ENCODE peak calls at places on chromosome 6, in eight cellular contexts. A is psoas muscle; O is tibial nerve; L is CD4-positive, CD25-positive, alpha-beta regulatory T cell; V is PC-3; Z is upper lobe of left lung; E is stomach; N is body of pancreas. J is an unnamed sample.

GRCh38 chr6:150877928-150878327 is 12.4 kb downstream of the MTHFD1L start:
- DNase-seq in A (no peak), O (no peak), L (no peak), V (no peak), Z (no peak), E (peak), N (peak), J (no peak)

GRCh38 chr6:44166591-44167184 is 8.1 kb downstream of the CAPN11 start:
- DNase-seq in A (no peak), O (no peak), L (no peak), V (no peak), Z (no peak), E (no peak), N (no peak), J (no peak)

GRCh38 chr6:10630178-10630577 is 64.2 kb downstream of the C6orf52 start:
- DNase-seq in A (no peak), O (no peak), L (no peak), V (no peak), Z (no peak), E (no peak), N (no peak), J (no peak)

GRCh38 chr6:111087871-111088667 is 766 bp downstream of the SLC16A10 start:
- DNase-seq in A (no peak), O (no peak), L (peak), V (no peak), Z (peak), E (peak), N (peak), J (no peak)

GRCh38 chr6:42239736-42240375 is 22.2 kb upstream of the MRPS10 start:
- DNase-seq in A (no peak), O (no peak), L (no peak), V (peak), Z (no peak), E (no peak), N (no peak), J (no peak)

GRCh38 chr6:36368921-36369880 is 18.3 kb downstream of the ETV7 start:
- DNase-seq in A (no peak), O (no peak), L (no peak), V (no peak), Z (no peak), E (no peak), N (no peak), J (no peak)

GRCh38 chr6:111306104-111306888 is 176.7 kb downstream of the REV3L start:
- DNase-seq in A (no peak), O (no peak), L (no peak), V (peak), Z (no peak), E (no peak), N (no peak), J (no peak)

GRCh38 chr6:162056061-162056460 is 671.5 kb downstream of the PRKN start:
- DNase-seq in A (no peak), O (no peak), L (no peak), V (no peak), Z (no peak), E (no peak), N (no peak), J (no peak)

GRCh38 chr6:4670295-4670694 is 105.9 kb upstream of the CDYL start:
- DNase-seq in A (no peak), O (no peak), L (no peak), V (no peak), Z (no peak), E (no peak), N (no peak), J (no peak)

GRCh38 chr6:55997223-55997874 is 122.0 kb upstream of the BMP5 start:
- DNase-seq in A (no peak), O (no peak), L (no peak), V (no peak), Z (no peak), E (no peak), N (no peak), J (no peak)

GRCh38 chr6:48101277-48101676 is 9.7 kb downstream of the PTCHD4 start:
- DNase-seq in A (no peak), O (no peak), L (no peak), V (peak), Z (no peak), E (no peak), N (no peak), J (no peak)

GRCh38 chr6:119476554-119476953 is 127.0 kb upstream of the MAN1A1 start:
- DNase-seq in A (no peak), O (no peak), L (no peak), V (no peak), Z (no peak), E (no peak), N (no peak), J (no peak)

GRCh38 chr6:6752129-6752528 is 163.6 kb downstream of the LY86 start:
- DNase-seq in A (no peak), O (no peak), L (no peak), V (no peak), Z (no peak), E (no peak), N (no peak), J (no peak)

GRCh38 chr6:6748001-6748400 is 159.5 kb downstream of the LY86 start:
- DNase-seq in A (no peak), O (no peak), L (no peak), V (no peak), Z (no peak), E (no peak), N (no peak), J (no peak)

GRCh38 chr6:6751197-6751596 is 162.7 kb downstream of the LY86 start:
- DNase-seq in A (no peak), O (no peak), L (no peak), V (no peak), Z (no peak), E (no peak), N (no peak), J (no peak)

GRCh38 chr6:6751615-6752014 is 163.1 kb downstream of the LY86 start:
- DNase-seq in A (no peak), O (no peak), L (peak), V (no peak), Z (no peak), E (no peak), N (no peak), J (no peak)

GRCh38 chr6:6749791-6750434 is 161.4 kb downstream of the LY86 start:
- DNase-seq in A (peak), O (peak), L (peak), V (peak), Z (peak), E (peak), N (no peak), J (no peak)
- H3K27ac ChIP-seq in A (peak), O (peak), L (no peak), V (peak), Z (peak), E (peak), N (no peak), J (peak)

GRCh38 chr6:26043389-26044139 is 43.7 kb upstream of the HFE start:
- DNase-seq in A (no peak), O (peak), L (peak), V (peak), Z (peak), E (peak), N (peak), J (peak)
- H3K27ac ChIP-seq in A (peak), O (peak), L (peak), V (peak), Z (peak), E (peak), N (peak), J (peak)

GRCh38 chr6:157222201-157222981 is 100.9 kb downstream of the TMEM242 start:
- DNase-seq in A (no peak), O (no peak), L (no peak), V (no peak), Z (no peak), E (no peak), N (no peak), J (no peak)
- H3K27ac ChIP-seq in A (no peak), O (no peak), L (no peak), V (no peak), Z (no peak), E (no peak), N (no peak), J (no peak)

GRCh38 chr6:34714663-34715062 is 18.1 kb upstream of the ILRUN start:
- DNase-seq in A (no peak), O (no peak), L (no peak), V (no peak), Z (no peak), E (no peak), N (no peak), J (no peak)

GRCh38 chr6:34722451-34722850 is 25.9 kb upstream of the ILRUN start:
- DNase-seq in A (no peak), O (no peak), L (no peak), V (no peak), Z (no peak), E (no peak), N (no peak), J (no peak)

GRCh38 chr6:34723203-34723602 is 26.6 kb upstream of the ILRUN start:
- DNase-seq in A (no peak), O (no peak), L (no peak), V (no peak), Z (no peak), E (no peak), N (no peak), J (no peak)

GRCh38 chr6:34718867-34719441 is 22.4 kb upstream of the ILRUN start:
- DNase-seq in A (no peak), O (no peak), L (no peak), V (no peak), Z (no peak), E (no peak), N (no peak), J (no peak)

DNA sequence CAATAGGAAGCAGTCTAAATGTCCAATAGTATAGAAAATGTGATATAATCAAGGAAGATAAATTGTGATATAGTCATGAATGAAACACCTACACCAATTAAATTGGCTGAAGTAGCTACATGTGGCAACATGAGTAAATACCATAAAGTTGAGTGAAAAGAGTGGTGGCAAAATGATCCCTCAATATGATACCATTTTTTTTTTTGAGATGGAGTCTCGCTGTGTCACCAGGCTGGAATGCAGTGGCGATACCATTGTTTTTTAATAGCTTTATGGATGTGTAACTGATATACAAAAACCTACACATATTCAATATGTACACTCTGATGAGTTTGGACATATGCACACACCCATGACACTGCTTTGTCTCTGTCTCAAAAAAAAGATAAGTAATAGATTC is 20.9 kb upstream of the ILRUN start:
- DNase-seq in A (no peak), O (no peak), L (no peak), V (peak), Z (no peak), E (no peak), N (no peak), J (no peak)
- H3K27ac ChIP-seq in A (no peak), O (no peak), L (no peak), V (no peak), Z (no peak), E (no peak), N (no peak), J (no peak)

DNA sequence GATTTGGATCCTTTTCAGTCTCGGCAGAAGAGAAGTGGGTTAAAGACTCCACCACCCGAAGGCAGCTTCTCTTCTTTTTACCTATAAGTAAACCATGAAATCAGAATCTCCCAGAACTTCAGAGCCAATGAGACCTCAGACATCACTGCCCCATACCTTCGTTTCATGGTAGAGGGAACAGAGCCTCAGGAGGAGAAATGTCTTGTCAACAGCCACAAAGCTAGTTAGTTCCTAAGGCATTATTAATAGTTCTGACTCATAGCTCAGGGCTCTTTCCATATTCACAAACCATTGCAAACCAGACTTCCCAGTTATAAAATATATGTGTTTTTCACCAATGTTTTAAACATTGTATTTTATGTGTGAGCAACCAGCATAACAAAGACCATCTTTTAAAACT is 118.7 kb upstream of the RIPOR2 start:
- DNase-seq in A (no peak), O (no peak), L (no peak), V (peak), Z (no peak), E (no peak), N (no peak), J (no peak)
- H3K27ac ChIP-seq in A (no peak), O (peak), L (peak), V (peak), Z (no peak), E (peak), N (no peak), J (no peak)

DNA sequence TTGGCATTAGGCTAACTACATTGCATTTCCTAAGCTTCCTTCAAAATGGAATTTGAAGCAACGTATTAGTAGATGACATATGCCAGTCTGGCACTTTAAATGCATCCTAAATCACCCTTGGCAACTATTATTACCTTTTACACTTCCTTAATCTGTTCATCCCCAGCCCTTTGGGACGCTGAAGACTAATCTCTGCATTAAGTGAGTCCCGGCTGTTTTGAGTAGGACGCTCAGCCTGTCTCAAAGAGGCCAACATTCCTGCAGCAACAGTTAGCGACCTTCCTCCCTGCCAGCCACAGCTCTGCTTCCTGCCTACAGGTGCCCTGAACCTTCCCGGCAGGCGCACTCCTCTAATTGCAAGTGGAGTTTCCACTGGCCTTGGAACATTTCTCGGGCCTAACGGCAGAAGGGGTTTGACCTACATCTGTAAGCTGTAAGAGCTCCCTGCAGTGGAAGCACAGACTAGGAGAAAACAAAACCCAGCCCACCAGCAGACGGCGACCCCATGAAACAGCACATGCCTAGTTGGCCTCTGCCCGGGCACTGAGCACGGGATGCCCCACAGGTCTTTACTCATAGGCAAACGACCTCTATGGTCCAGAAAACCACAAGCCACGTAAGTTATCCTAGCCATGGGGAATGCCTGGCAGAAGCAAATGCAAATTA is 138.0 kb downstream of the DTNBP1 start:
- DNase-seq in A (no peak), O (no peak), L (no peak), V (no peak), Z (no peak), E (no peak), N (no peak), J (no peak)
- H3K27ac ChIP-seq in A (peak), O (no peak), L (no peak), V (no peak), Z (no peak), E (no peak), N (no peak), J (no peak)

GRCh38 chr6:71478834-71479541 is 190.4 kb downstream of the OGFRL1 start:
- DNase-seq in A (no peak), O (no peak), L (no peak), V (peak), Z (no peak), E (no peak), N (no peak), J (no peak)
- H3K27ac ChIP-seq in A (peak), O (peak), L (no peak), V (peak), Z (peak), E (peak), N (peak), J (no peak)

GRCh38 chr6:144297498-144298166 is 12.5 kb downstream of the UTRN start:
- DNase-seq in A (no peak), O (no peak), L (no peak), V (no peak), Z (no peak), E (no peak), N (no peak), J (no peak)
- H3K27ac ChIP-seq in A (peak), O (peak), L (no peak), V (peak), Z (peak), E (peak), N (peak), J (no peak)

GRCh38 chr6:170272341-170273065 is 18.4 kb downstream of the DLL1 start:
- DNase-seq in A (no peak), O (no peak), L (no peak), V (no peak), Z (no peak), E (no peak), N (no peak), J (no peak)
- H3K27ac ChIP-seq in A (no peak), O (no peak), L (peak), V (no peak), Z (no peak), E (no peak), N (peak), J (no peak)

J was measured in substantia nigra.